ENCODE peak calls at places on chromosomes 6 and 20, in four cellular contexts. W, M, C and L are unnamed samples.
A peak's percentile ranks its signal among the peaks of the same experiment; 100 is the strongest.

GRCh38 chr20:58585753-58586540 is 65.1 kb upstream of the STX16 start:
- DNase-seq in W (no peak), C (no peak), M (no peak), L (no peak)

GRCh38 chr6:42154461-42155209 is 12.2 kb upstream of the C6orf132 start:
- DNase-seq in C (no peak), M (no peak), W (no peak), L (no peak)

GRCh38 chr6:126170875-126171489 is 168.9 kb upstream of the CENPW start:
- DNase-seq in C (peak; percentile 50), W (no peak), M (peak; percentile 26), L (no peak)

GRCh38 chr20:53282217-53282955 is 310.2 kb downstream of the TSHZ2 start:
- DNase-seq in M (no peak), W (no peak), C (no peak), L (no peak)

GRCh38 chr6:150005761-150006651 is 19.3 kb downstream of the RAET1L start:
- DNase-seq in W (no peak), C (no peak), M (no peak), L (no peak)

GRCh38 chr6:150670311-150670710 is 70.6 kb downstream of the PLEKHG1 start:
- DNase-seq in C (no peak), M (no peak), W (no peak), L (no peak)

GRCh38 chr6:20365456-20365855 is 36.2 kb upstream of the E2F3 start:
- DNase-seq in W (no peak), C (no peak), M (no peak), L (no peak)

GRCh38 chr6:150241751-150242150 is 98.9 kb downstream of the PPP1R14C start:
- DNase-seq in W (no peak), M (no peak), C (no peak), L (no peak)

GRCh38 chr6:51049983-51050877 is 231.6 kb downstream of the TFAP2B start:
- DNase-seq in W (no peak), C (no peak), M (no peak), L (no peak)

GRCh38 chr6:149884215-149884614 is 13.7 kb downstream of the RAET1E start:
- DNase-seq in W (peak; percentile 30), C (peak; percentile 72), M (peak; percentile 48), L (peak; percentile 68)

GRCh38 chr6:29631209-29631810 is 1.7 kb downstream of the GABBR1 start:
- DNase-seq in W (peak; percentile 41), C (peak; percentile 8), M (peak; percentile 34), L (peak; percentile 18)

GRCh38 chr20:8431538-8432434 is 299.7 kb downstream of the PLCB1 start:
- DNase-seq in W (no peak), M (no peak), C (peak; percentile 80), L (no peak)

GRCh38 chr6:21277601-21278043 is 315.9 kb upstream of the SOX4 start:
- DNase-seq in C (no peak), W (peak; percentile 66), M (no peak), L (peak; percentile 17)

GRCh38 chr6:170291271-170292110 is 613 bp upstream of the DLL1 start:
- DNase-seq in W (no peak), C (peak; percentile 38), M (no peak), L (no peak)

GRCh38 chr6:148404456-148405022 is 61.9 kb downstream of the SASH1 start:
- DNase-seq in W (no peak), C (no peak), M (no peak), L (no peak)

GRCh38 chr20:29427201-29428060 is 1830.0 kb upstream of the DEFB115 start:
- DNase-seq in C (no peak), W (no peak), M (no peak), L (no peak)
- H3K4me3 ChIP-seq in C (no peak overlapping the region), W (no peak overlapping the region), M (no peak overlapping the region), L (no peak overlapping the region)

DNA sequence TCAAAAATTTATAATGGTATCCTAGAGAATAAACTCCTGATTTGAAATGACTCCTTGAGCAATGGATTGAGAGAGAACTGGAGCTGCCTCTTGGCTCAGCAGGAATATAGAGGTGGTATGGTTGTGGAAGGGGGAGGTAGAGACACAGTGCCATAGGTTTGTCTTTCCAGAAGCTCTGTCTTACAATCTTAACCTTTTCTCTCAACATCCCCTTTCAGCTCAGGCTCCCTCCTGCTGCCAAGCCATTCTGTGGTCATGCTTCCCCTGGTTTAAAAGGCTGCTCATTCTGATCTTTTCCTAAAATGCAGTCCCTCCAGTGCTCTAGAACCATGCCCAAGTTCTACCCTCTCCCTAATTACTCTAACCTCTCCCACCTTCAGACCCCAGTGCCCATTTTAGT is 518.0 kb upstream of the MARCKS start:
- DNase-seq in W (no peak), M (no peak), C (no peak), L (no peak)
- TF ChIP-seq CTCF in W (no peak), M (no peak), C (no peak), L (no peak)

GRCh38 chr6:30679765-30680535 is 6.5 kb downstream of the PPP1R18 start:
- DNase-seq in C (no peak), M (no peak), W (no peak), L (no peak)
- H3K4me3 ChIP-seq in C (peak overlapping the region; percentile 6), M (no peak overlapping the region), W (peak overlapping the region; percentile 40), L (peak overlapping the region; percentile 24)

DNA sequence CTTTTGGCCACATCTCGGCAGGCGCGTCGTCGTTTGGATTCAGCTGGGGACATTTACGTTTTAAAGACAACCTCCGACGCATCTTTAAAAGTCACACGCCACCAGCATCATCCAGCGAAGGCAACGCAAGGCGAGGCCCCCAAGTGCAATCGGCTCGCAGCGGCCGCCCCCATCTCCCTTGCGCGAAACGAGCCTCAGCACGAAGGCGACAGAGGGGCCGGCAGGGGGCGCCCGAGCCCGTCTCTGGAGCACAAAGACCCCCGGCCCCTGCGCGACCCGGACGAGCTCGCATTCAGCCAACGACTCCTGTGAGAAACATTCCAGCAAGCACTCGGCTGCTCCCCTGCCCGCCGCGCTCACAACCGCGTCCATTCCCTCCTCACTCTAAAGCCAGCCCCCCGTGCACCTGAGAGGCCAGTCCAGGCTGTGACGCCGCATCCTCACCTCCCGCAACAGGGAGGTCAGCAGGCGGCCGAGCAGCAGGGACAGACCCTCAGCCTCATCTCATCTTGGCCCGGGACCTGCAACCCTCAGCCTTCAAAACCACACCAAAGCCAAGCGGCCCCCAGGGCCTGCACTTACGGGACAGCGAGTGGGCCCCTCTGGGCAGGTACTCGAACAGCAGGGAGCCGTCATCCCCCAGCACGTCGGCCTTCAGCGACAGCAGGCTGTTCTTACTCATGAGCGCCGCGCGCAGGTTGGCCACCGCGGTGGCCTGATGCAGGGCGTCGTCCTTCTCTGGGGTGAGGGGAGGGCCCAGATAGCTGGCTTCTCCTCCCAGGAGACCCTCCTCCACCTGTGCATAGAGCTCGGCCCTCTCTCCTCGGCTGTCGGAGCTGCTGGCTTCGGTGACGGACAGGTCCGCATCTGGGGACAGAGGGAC is 35.8 kb downstream of the SLC2A4RG start:
- DNase-seq in W (peak; percentile 46), M (peak; percentile 19), C (peak; percentile 42), L (peak; percentile 11)
- TF ChIP-seq CTCF in W (peak; percentile 30), M (peak; percentile 67), C (peak; percentile 68), L (peak; percentile 73)

GRCh38 chr6:37142047-37142614 is 27.8 kb upstream of the PIM1 start:
- DNase-seq in M (peak; percentile 32), W (peak; percentile 71), C (peak; percentile 61), L (no peak)

GRCh38 chr6:37139223-37139962 is 30.6 kb upstream of the PIM1 start:
- DNase-seq in W (no peak), C (peak; percentile 53), M (no peak), L (no peak)

GRCh38 chr6:37143585-37143984 is 26.4 kb upstream of the PIM1 start:
- DNase-seq in C (no peak), W (no peak), M (no peak), L (no peak)

GRCh38 chr6:37140145-37140544 is 29.8 kb upstream of the PIM1 start:
- DNase-seq in W (no peak), C (peak; percentile 47), M (no peak), L (no peak)

DNA sequence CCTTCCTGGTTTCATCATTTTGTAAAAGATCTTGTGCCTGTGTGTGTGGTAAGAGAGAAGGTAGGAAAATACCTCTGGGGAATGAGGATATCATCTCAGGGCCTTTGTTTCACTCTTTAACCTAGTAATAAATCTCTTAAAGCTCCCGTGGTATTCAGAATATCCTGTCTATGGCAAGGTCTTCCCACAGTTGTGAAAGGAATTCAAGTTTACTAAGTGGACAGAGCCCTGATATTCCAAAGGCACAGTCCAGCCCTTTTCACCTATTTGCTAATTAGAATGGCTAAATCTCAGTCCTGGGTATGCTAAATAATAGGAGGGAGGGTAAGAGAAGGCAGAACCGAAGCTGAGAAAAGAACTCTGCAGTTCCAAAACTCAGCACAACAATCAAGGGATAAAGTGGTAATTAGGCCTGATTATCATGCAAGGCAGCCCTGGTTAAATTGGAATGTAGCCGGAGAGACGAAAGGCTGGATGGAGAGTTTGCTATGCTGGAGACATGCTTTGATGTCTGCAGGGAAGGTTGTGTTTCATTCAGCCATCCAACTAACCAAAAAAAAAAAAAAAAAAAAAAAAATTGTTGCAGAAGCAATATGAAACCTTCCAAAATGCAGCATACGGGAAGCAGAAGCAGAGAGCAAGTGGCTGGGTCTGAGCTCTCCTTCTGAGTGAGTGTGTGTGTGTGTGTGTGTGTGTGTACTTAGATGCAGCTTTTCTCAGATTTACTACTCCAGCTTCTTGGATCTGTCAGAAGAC is 28.5 kb upstream of the PIM1 start:
- DNase-seq in M (peak; percentile 81), C (peak; percentile 84), W (peak; percentile 88), L (peak; percentile 75)
- H3K4me3 ChIP-seq in M (no peak overlapping the region), C (no peak overlapping the region), W (no peak overlapping the region), L (no peak overlapping the region)

GRCh38 chr6:72709436-72709835 is 87.6 kb downstream of the KCNQ5 start:
- DNase-seq in C (no peak), M (no peak), W (no peak), L (peak; percentile 53)

GRCh38 chr6:72699142-72699541 is 77.3 kb downstream of the KCNQ5 start:
- DNase-seq in M (no peak), C (no peak), W (no peak), L (no peak)

GRCh38 chr6:72702421-72702820 is 80.6 kb downstream of the KCNQ5 start:
- DNase-seq in C (no peak), M (no peak), W (no peak), L (no peak)

GRCh38 chr6:72703093-72703492 is 81.2 kb downstream of the KCNQ5 start:
- DNase-seq in W (no peak), C (no peak), M (no peak), L (no peak)

GRCh38 chr6:72704979-72705378 is 83.1 kb downstream of the KCNQ5 start:
- DNase-seq in M (no peak), C (peak; percentile 11), W (no peak), L (no peak)
- TF ChIP-seq CTCF in M (no peak), C (no peak), W (peak; percentile 10), L (no peak)

DNA sequence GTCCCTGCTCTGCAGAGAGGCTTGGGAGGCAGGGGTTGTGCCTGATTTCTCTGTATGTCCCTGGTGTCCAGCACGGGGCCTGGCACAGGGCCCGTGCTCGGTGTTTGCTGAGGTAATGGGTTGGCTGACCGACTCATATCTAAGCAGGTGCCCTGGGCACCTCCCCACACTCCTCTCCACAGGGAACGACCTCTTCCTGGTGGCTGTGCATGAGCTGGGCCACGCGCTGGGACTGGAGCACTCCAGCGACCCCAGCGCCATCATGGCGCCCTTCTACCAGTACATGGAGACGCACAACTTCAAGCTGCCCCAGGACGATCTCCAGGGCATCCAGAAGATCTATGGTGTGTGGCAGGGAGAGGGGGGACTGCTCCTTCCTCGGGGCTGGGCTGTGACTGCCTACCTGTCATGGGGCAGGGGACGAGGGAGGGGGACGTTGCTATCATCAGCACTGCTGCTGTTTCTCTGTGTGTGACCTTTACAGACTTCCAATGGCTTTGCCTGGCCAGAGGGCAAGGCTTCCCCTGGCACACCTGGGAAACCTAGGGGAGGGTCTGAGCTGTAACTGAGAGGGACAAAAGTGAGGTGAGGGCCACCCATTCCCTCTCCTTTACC is 14.2 kb downstream of the MMP24OS start:
- DNase-seq in W (no peak), C (no peak), M (no peak), L (no peak)
- H3K4me3 ChIP-seq in W (no peak overlapping the region), C (no peak overlapping the region), M (no peak overlapping the region), L (no peak overlapping the region)